ENCODE peak calls at places on chromosomes 16 and 17, in six cellular contexts. F, Y, B, I, P and U are unnamed samples.
A peak's percentile ranks its signal among the peaks of the same experiment; 100 is the strongest.

GRCh38 chr17:12024332-12024731 is 3.7 kb downstream of the MAP2K4 start:
- DNase-seq in B (peak; percentile 81), I (peak; percentile 96), P (no peak), F (no peak), Y (no peak), U (no peak)

GRCh38 chr17:29344201-29344856 is 45.8 kb upstream of the TAOK1 start:
- DNase-seq in F (peak; percentile 52), B (no peak), I (no peak), Y (peak; percentile 32), P (no peak), U (no peak)

GRCh38 chr17:19392303-19392702 is 5.3 kb upstream of the MFAP4 start:
- DNase-seq in Y (peak; percentile 84), F (no peak), P (no peak), B (no peak), I (no peak), U (no peak)

GRCh38 chr17:78438694-78439325 is 60.4 kb downstream of the PGS1 start:
- DNase-seq in B (no peak), F (no peak), I (no peak), P (no peak), Y (no peak), U (no peak)

GRCh38 chr16:80656731-80657150 is 115.9 kb downstream of the DYNLRB2 start:
- DNase-seq in B (no peak), I (no peak), P (no peak), Y (no peak), F (peak; percentile 19), U (peak; percentile 57)

GRCh38 chr16:50273888-50274770 is 7.8 kb downstream of the ADCY7 start:
- DNase-seq in I (no peak), Y (no peak), P (peak; percentile 89), F (no peak), B (no peak), U (peak; percentile 88)

GRCh38 chr16:56898847-56899246 is 33.1 kb upstream of the HERPUD1 start:
- DNase-seq in I (no peak), P (no peak), B (no peak), F (no peak), Y (no peak), U (peak; percentile 70)

GRCh38 chr16:27156531-27156930 is 46.8 kb upstream of the KDM8 start:
- DNase-seq in B (no peak), I (no peak), P (no peak), F (no peak), Y (no peak), U (no peak)

GRCh38 chr17:27906238-27906603 is 13.1 kb upstream of the LYRM9 start:
- DNase-seq in Y (no peak), B (no peak), F (no peak), I (no peak), P (no peak), U (no peak)

GRCh38 chr16:55323637-55324490 is at the start of gene IRX6:
- DNase-seq in Y (peak; percentile 96), F (peak; percentile 53), I (no peak), P (no peak), B (peak; percentile 19), U (no peak)

GRCh38 chr17:45935710-45936509 is 41.6 kb downstream of the MAPT start:
- DNase-seq in P (no peak), B (no peak), F (no peak), Y (no peak), I (no peak), U (no peak)

GRCh38 chr16:67910162-67910561 is 17.1 kb downstream of the PSKH1 start:
- DNase-seq in I (no peak), F (peak; percentile 54), P (no peak), Y (no peak), B (peak; percentile 39), U (no peak)

GRCh38 chr16:87067890-87068289 is 249.3 kb downstream of the C16orf95 start:
- DNase-seq in Y (peak; percentile 61), P (no peak), I (no peak), F (no peak), B (no peak), U (no peak)

GRCh38 chr17:72977768-72978417 is 114.6 kb downstream of the SLC39A11 start:
- DNase-seq in B (peak; percentile 18), I (peak; percentile 90), F (peak; percentile 10), P (no peak), Y (no peak), U (no peak)

GRCh38 chr17:76473541-76473985 is 6.2 kb downstream of the AANAT start:
- DNase-seq in B (no peak), F (no peak), I (no peak), Y (no peak), P (no peak), U (no peak)

GRCh38 chr17:63221941-63222340 is 224.2 kb downstream of the CYB561 start:
- DNase-seq in B (no peak), F (no peak), P (no peak), I (no peak), Y (no peak), U (no peak)

DNA sequence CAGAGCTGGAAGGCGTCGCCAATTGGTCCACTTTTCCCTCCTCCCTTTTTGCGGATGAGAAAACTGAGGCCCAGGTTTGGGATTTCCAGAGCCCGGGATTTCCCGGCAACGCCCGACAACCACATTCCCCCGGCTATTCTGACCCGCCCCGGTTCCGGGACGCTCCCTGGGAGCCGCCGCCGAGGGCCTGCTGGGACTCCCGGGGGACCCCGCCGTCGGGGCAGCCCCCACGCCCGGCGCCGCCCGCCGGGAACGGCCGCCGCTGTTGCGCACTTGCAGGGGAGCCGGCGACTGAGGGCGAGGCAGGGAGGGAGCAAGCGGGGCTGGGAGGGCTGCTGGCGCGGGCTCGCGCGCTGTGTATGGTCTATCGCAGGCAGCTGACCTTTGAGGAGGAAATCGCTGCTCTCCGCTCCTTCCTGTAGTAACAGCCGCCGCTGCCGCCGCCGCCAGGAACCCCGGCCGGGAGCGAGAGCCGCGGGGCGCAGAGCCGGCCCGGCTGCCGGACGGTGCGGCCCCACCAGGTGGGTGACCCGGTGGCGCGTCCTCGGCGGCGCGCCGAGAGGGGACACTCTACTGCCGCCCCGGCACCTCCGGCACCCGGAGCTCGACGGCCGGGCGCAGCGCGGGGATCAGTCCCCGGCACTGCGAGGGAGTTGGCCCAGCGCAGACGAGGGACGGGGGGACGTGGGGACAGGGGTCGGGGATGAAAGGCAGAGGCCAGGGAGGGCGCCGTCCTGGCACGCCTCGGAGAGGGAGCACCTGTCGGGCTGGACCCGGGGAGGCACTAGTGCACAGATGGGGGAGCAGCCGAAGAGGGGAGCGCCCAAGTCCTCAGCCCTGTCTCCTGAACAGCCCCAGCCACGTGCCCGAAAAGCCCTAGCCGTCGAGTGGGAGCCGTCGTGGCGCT is at the start of gene STAT5A:
- DNase-seq in F (peak; percentile 90), I (no peak), P (peak; percentile 82), Y (peak; percentile 98), B (peak; percentile 56), U (peak; percentile 86)
- TF ChIP-seq CTCF in F (no peak), I (no peak), P (no peak), Y (no peak), B (no peak), U (no peak)

GRCh38 chr17:57006040-57006439 is 28.1 kb downstream of the SCPEP1 start:
- DNase-seq in P (no peak), B (no peak), Y (no peak), F (no peak), I (peak; percentile 23), U (no peak)

GRCh38 chr17:57008958-57009357 is 31.0 kb downstream of the SCPEP1 start:
- DNase-seq in F (no peak), Y (no peak), I (no peak), B (no peak), P (no peak), U (no peak)

GRCh38 chr17:57009737-57010445 is 32.0 kb downstream of the SCPEP1 start:
- DNase-seq in P (peak; percentile 66), F (peak; percentile 65), B (peak; percentile 68), I (peak; percentile 78), Y (peak; percentile 90), U (peak; percentile 74)

GRCh38 chr17:57011482-57012015 is 33.6 kb downstream of the SCPEP1 start:
- DNase-seq in P (no peak), Y (no peak), I (no peak), F (no peak), B (no peak), U (no peak)

DNA sequence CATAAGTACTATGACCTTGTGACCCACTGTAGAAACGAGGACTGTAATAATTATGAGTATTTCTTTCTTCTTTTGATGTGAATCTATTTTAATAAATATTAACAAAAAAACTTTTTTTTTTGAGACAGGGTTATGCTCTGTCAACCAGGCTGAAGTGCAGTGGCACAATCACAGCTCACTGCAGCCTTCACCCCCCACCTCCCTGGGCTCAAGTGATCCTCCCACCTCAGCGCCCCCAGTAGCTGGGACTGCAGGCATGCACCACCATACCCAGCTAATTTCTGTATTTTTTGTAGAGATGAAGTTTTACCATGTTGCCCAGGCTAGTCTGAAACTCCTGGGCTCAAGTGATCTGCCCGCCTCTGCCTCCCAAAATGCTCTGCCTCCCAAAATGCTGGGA is 32.6 kb downstream of the SCPEP1 start:
- DNase-seq in Y (no peak), B (no peak), P (no peak), F (no peak), I (no peak), U (no peak)
- TF ChIP-seq CTCF in Y (no peak), B (no peak), P (no peak), F (no peak), I (no peak), U (no peak)

DNA sequence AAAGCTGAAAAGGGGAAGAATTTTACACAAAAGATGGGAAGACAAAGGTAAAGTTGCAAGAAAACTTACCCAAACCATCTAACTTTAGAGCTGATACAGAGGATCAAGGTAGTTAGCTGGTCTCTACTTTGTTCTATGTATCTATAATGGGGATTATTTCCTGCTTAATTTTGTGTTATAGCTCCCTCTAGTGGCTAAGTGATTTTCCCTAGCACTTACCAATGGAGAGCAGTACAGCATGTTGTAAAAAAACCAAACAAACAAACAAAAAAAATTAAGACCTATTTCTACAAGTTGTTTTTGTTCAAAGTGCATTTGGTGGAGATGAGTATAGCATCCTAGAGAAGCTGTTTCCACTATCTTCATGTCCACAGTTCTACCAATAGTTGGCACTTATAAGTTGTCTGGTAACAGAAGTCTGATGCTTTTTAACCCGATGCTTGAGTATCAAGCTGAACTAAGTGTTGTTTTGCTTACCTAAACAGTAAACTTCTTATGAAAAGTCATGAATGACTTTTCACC is 7.5 kb downstream of the SRSF1 start:
- DNase-seq in P (no peak), I (peak; percentile 93), F (peak; percentile 82), Y (no peak), B (peak; percentile 73), U (peak; percentile 40)
- TF ChIP-seq CTCF in P (peak; percentile 92), I (peak; percentile 99), F (peak; percentile 87), Y (no peak), B (peak; percentile 54), U (peak; percentile 74)

DNA sequence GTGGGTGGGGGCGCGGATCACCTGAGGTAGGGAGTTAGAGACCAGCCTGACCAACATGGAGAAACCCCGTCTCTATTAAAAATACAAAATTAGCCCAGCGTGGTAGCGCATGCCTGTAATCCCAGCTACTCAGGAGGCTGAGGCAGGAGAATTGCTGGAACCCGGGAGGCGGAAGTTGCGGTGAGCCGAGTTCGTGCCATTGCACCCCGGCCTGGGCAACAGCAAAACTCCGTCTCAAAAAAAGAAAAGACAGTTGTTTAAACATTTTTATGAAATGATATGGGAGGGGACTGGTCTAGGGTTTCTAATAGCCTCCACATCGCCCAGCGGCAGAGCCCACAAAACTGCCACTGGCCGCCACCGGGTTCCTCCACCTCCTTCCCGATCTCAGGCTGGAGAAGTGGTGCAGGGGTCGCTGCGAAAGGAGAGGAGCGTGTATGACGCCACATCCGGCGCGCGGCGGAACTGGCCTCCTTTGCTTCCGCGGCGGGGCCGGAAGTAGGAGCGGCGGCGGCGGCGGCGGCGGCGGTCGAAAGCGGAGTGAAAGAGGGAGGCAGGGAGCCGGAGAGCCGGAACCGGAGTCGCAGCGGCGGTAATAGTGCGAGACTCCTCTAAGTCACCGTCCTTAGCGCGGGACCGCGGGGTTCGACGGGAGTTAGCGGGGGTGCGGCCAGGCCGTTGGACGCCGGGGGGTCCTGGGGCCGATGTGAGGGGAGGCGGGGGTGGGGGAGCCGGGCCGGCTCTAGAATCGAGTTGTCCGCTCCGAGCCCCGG is at the start of gene PPP4C:
- DNase-seq in P (peak; percentile 89), Y (peak; percentile 98), I (peak; percentile 81), B (peak; percentile 88), F (peak; percentile 95), U (peak; percentile 94)
- TF ChIP-seq CTCF in P (no peak), Y (no peak), I (no peak), B (no peak), F (peak; percentile 11), U (no peak)